ENCODE peak calls at places on chromosomes 3 and 15, in five cellular contexts. Q is K562, K is A549, E is HepG2, G is upper lobe of left lung. J is an unnamed sample.
A peak's percentile ranks its signal among the peaks of the same experiment; 100 is the strongest.

GRCh38 chr3:188125076-188125475 is 28.9 kb upstream of the LPP start:
- ATAC-seq in Q (no peak), E (no peak), K (no peak), G (no peak), J (no peak)

GRCh38 chr3:62755285-62755684 is 119.9 kb downstream of the CADPS start:
- ATAC-seq in G (no peak), E (no peak), Q (no peak), K (no peak), J (no peak)

GRCh38 chr3:128001576-128001975 is 50.7 kb upstream of the SEC61A1 start:
- ATAC-seq in G (no peak), Q (no peak), K (no peak), E (no peak), J (no peak)

GRCh38 chr3:133973249-133973980 is 56.3 kb downstream of the SLCO2A1 start:
- ATAC-seq in K (no peak), E (no peak), G (no peak), Q (no peak), J (no peak)

GRCh38 chr3:59235221-59236012 is 185.6 kb upstream of the CFAP20DC start:
- ATAC-seq in E (no peak), G (no peak), K (no peak), Q (no peak), J (no peak)

GRCh38 chr15:100205549-100206295 is 136.1 kb downstream of the ADAMTS17 start:
- ATAC-seq in E (no peak), Q (no peak), G (peak; percentile 16), K (no peak), J (no peak)

GRCh38 chr3:10845839-10846656 is 30.0 kb downstream of the SLC6A11 start:
- ATAC-seq in E (peak; percentile 35), G (peak; percentile 57), Q (no peak), K (no peak), J (no peak)

GRCh38 chr15:93093765-93094164 is 4.8 kb upstream of the RGMA start:
- ATAC-seq in Q (no peak), G (no peak), K (no peak), E (no peak), J (no peak)

GRCh38 chr3:133868166-133868565 is 27.5 kb downstream of the RAB6B start:
- ATAC-seq in K (no peak), G (no peak), E (peak; percentile 55), Q (no peak), J (no peak)

GRCh38 chr15:65598468-65598867 is 12.5 kb downstream of the INTS14 start:
- ATAC-seq in E (no peak), Q (no peak), K (no peak), G (no peak), J (no peak)

GRCh38 chr3:196096382-196096953 is 14.6 kb upstream of the TFRC start:
- ATAC-seq in K (no peak), E (no peak), G (peak; percentile 55), Q (no peak), J (peak; percentile 83)

GRCh38 chr3:122916580-122916979 is 111.0 kb downstream of the SEMA5B start:
- ATAC-seq in Q (no peak), K (no peak), G (no peak), E (no peak), J (no peak)

GRCh38 chr15:77038312-77039216 is 32.3 kb downstream of the TSPAN3 start:
- ATAC-seq in E (no peak), Q (no peak), G (no peak), K (no peak), J (no peak)

GRCh38 chr15:89646416-89647141 is 8.7 kb downstream of the KIF7 start:
- ATAC-seq in Q (peak; percentile 23), K (peak; percentile 23), G (no peak), E (peak; percentile 9), J (peak; percentile 22)

GRCh38 chr15:90394074-90394473 is 6.0 kb downstream of the IQGAP1 start:
- ATAC-seq in Q (no peak), G (no peak), K (no peak), E (no peak), J (no peak)

GRCh38 chr3:127669541-127670228 is 3.1 kb upstream of the ABTB1 start:
- ATAC-seq in Q (no peak), E (no peak), K (no peak), G (no peak), J (no peak)

GRCh38 chr3:99818818-99819217 is 1.2 kb downstream of the CMSS1 start:
- ATAC-seq in K (no peak), E (no peak), G (no peak), Q (no peak), J (no peak)

GRCh38 chr3:128399221-128399915 is 67.3 kb downstream of the DNAJB8 start:
- ATAC-seq in K (no peak), G (no peak), E (no peak), Q (no peak), J (no peak)

GRCh38 chr15:49737138-49737537 is 116.3 kb downstream of the DTWD1 start:
- ATAC-seq in K (no peak), Q (no peak), E (no peak), G (no peak), J (no peak)

GRCh38 chr3:128270559-128271492 is 117.5 kb downstream of the EEFSEC start:
- ATAC-seq in Q (no peak), G (no peak), E (no peak), K (no peak), J (no peak)

GRCh38 chr3:197008436-197009209 is 21.0 kb downstream of the MELTF start:
- ATAC-seq in K (no peak), Q (no peak), G (no peak), E (no peak), J (no peak)

GRCh38 chr3:59456852-59457485 is 407.1 kb upstream of the CFAP20DC start:
- ATAC-seq in Q (no peak), E (no peak), K (no peak), G (no peak), J (no peak)

GRCh38 chr3:14412831-14413380 is 10.5 kb downstream of the SLC6A6 start:
- ATAC-seq in Q (no peak), K (peak; percentile 2), E (no peak), G (no peak), J (no peak)

GRCh38 chr15:40722354-40722753 is 27.4 kb downstream of the RAD51 start:
- ATAC-seq in G (no peak), K (no peak), Q (no peak), E (no peak), J (no peak)

GRCh38 chr15:31344266-31344665 is 17.6 kb downstream of the KLF13 start:
- ATAC-seq in G (no peak), E (no peak), Q (no peak), K (no peak), J (no peak)

DNA sequence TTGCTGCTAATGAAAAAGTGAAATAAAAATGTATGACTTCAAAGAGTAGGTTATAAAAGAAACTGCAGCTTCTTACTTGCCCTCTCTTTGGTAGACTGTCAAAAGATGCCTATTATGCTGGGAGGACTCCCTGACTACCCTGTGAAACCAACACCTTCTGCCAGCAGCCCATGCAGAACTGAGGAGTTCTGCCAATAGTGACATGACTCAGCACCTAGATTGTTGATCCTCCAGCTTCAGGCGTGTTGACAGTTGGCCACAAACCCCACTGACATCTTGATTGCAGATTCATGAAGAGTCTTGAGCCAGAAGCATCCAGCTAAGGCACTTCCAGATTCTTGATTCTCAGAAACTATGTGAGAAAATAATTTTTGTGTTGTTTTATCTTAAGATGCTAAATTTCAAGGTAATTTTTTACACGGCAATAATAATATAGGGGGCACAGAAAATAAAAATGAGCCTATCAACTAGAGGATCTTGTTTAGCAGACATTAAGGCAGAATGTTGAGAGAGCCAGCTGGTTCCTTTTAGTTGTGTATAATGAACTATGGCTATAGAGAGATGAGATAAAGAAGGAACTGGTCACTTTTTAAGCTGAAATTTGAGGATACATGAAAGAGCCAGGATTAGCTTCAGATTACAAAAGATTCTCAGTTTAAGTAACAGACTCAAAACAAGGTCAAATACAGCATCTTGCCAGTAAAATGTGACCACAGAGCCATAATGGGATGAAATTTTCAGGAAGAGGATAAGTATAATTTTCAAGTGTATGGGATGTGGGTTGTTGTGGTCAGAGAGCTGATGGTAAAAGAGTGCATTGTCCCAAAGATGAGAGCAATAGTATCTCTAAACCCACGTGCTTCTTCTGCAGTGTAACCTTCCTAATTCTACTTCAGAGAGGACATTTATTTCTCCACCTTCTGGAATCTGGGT is 588.7 kb upstream of the CBLB start:
- ATAC-seq in G (no peak), E (no peak), K (peak; percentile 64), Q (peak; percentile 52), J (peak; percentile 73)
- TF ChIP-seq EP300 in G (no peak), E (no peak), K (no peak), Q (no peak), J (no peak)

DNA sequence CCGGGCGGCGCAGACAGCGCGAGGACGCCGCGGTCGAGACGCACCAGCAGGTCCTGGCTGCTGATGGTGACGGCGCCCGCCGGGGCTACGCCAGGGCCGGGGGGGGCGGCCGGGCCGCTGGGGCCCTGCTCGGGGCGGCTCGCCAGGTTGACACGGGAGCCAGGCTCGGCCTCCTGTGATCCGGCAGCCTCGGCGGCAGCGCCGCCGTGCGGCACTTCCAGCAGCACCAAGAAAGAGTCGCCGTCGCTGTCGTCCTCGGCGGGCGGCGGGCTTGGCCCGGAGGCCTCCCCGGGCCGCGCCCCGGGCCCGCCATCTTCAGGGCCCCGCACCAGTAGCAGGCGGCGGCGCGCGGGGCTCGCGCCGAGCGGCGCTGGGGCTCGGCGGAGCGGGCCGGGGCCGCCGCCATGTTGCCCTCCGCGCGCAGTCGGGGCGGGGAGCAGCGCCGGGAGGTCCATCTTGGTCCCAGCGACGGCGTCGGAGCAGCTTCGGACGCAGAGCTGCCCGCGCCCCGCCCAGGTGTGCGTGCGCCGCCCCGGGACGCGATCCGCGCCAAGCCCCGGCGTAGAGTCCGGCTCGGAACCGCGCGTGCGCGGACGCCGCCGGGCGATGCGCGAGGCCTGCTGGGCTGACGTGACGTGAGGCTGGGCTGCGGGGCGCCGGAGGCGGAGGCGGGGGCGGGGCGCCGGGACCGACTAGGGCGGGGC is at the start of gene ZXDC:
- ATAC-seq in Q (peak; percentile 86), E (peak; percentile 70), K (peak; percentile 85), G (peak; percentile 90), J (peak; percentile 92)
- TF ChIP-seq EP300 in Q (no peak), E (no peak), K (no peak), G (no peak), J (no peak)

DNA sequence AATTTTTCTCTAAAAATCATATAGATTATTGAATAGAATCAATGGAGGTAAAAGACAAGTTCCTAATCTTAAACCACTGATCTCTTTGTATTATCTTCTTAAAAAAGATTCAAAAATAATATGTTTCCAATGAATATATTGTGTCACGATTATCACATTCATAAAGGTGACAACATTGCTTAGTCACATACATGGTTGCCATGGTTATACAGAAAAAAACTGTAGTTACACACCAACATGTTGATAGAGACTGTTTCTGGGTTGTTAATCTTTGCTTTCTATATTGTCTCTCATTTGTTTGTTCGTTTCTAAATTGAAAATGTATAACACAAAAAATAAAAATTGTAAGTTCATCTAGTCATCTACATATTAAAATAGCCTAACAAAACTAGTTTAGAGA is 376.0 kb upstream of the ALCAM start:
- ATAC-seq in E (no peak), G (no peak), Q (no peak), K (no peak), J (no peak)
- TF ChIP-seq EP300 in E (no peak), G (no peak), Q (no peak), K (no peak), J (no peak)

DNA sequence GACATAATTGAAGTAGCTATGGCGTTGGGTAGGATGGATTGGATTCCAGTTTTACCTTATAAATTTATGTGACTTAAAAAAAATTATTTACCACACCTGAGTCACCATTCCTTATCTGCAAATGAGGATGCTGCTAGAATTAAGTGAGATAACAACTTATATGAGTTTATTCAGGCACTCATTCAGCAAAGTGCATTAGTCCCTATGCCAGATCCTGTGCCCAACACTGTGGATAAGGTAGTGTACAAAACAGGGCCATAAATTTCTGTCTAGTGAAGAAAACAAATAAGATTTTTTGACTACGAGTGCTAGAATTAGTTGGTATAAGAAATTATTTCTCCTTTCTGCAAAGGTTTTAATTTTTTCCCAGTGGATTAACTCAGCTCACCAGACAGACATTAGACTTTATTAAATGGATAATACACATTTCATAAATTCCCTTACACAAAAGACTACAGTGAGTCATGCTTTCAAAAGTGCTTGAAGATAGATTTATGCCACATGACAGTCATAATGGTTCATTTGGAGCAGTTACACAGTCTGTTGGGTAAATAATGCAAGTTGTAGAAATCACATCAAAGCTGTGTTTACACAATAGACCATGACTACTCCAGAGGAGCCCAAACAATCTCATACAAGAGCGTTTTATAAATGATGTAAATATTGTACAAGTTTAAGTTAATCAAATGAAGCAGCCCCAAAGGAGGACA is 129.9 kb upstream of the TGFBR2 start:
- ATAC-seq in Q (no peak), K (peak; percentile 98), E (peak; percentile 70), G (no peak), J (no peak)
- TF ChIP-seq EP300 in Q (no peak), K (peak; percentile 98), E (peak; percentile 88), G (no peak), J (no peak)

J was measured in gastroesophageal sphincter.